ENCODE peak calls at places on chromosome 18, in nine cellular contexts. One of them, this sample, is unnamed.

GRCh38 chr18:23982154-23983071 is 32.1 kb upstream of the TTC39C start:
- DNase-seq in COR-L47: no peak
- DNase-seq in nephron progenitor cell: peak
- DNase-seq in HT-29: no peak
- DNase-seq in H1: no peak
- DNase-seq in caudate nucleus: no peak
- DNase-seq in NCI-H1092: no peak
- DNase-seq in AG08395: no peak
- DNase-seq in left colon: no peak
- DNase-seq in this sample: no peak

GRCh38 chr18:24802439-24802838 is 342.0 kb downstream of the HRH4 start:
- DNase-seq in COR-L47: no peak
- DNase-seq in nephron progenitor cell: no peak
- DNase-seq in HT-29: no peak
- DNase-seq in H1: no peak
- DNase-seq in caudate nucleus: no peak
- DNase-seq in NCI-H1092: no peak
- DNase-seq in AG08395: no peak
- DNase-seq in left colon: peak
- DNase-seq in this sample: no peak

GRCh38 chr18:4541588-4541987 is 86.5 kb upstream of the DLGAP1 start:
- DNase-seq in COR-L47: no peak
- DNase-seq in nephron progenitor cell: no peak
- DNase-seq in HT-29: no peak
- DNase-seq in H1: no peak
- DNase-seq in caudate nucleus: no peak
- DNase-seq in NCI-H1092: no peak
- DNase-seq in AG08395: no peak
- DNase-seq in left colon: no peak
- DNase-seq in this sample: no peak

GRCh38 chr18:57901819-57902600 is 98.9 kb upstream of the ATP8B1 start:
- DNase-seq in COR-L47: no peak
- DNase-seq in nephron progenitor cell: no peak
- DNase-seq in HT-29: peak
- DNase-seq in H1: no peak
- DNase-seq in caudate nucleus: no peak
- DNase-seq in NCI-H1092: no peak
- DNase-seq in AG08395: no peak
- DNase-seq in left colon: peak
- DNase-seq in this sample: no peak

GRCh38 chr18:33802955-33803354 is 224.9 kb downstream of the ASXL3 start:
- DNase-seq in COR-L47: peak
- DNase-seq in nephron progenitor cell: no peak
- DNase-seq in HT-29: peak
- DNase-seq in H1: no peak
- DNase-seq in caudate nucleus: no peak
- DNase-seq in NCI-H1092: peak
- DNase-seq in AG08395: no peak
- DNase-seq in left colon: peak
- DNase-seq in this sample: peak

GRCh38 chr18:55475467-55475866 is 112.5 kb downstream of the TCF4 start:
- DNase-seq in COR-L47: no peak
- DNase-seq in nephron progenitor cell: no peak
- DNase-seq in HT-29: no peak
- DNase-seq in H1: no peak
- DNase-seq in caudate nucleus: no peak
- DNase-seq in NCI-H1092: no peak
- DNase-seq in AG08395: no peak
- DNase-seq in left colon: no peak
- DNase-seq in this sample: no peak

GRCh38 chr18:49561377-49562193 is at the start of gene LIPG:
- DNase-seq in COR-L47: peak
- DNase-seq in nephron progenitor cell: peak
- DNase-seq in HT-29: peak
- DNase-seq in H1: peak
- DNase-seq in caudate nucleus: no peak
- DNase-seq in NCI-H1092: peak
- DNase-seq in AG08395: peak
- DNase-seq in left colon: peak
- DNase-seq in this sample: peak

GRCh38 chr18:5892772-5893431 is 2.4 kb downstream of the TMEM200C start:
- DNase-seq in COR-L47: no peak
- DNase-seq in nephron progenitor cell: no peak
- DNase-seq in HT-29: no peak
- DNase-seq in H1: no peak
- DNase-seq in caudate nucleus: no peak
- DNase-seq in NCI-H1092: no peak
- DNase-seq in AG08395: no peak
- DNase-seq in left colon: no peak
- DNase-seq in this sample: no peak

GRCh38 chr18:48131042-48131441 is 200.6 kb upstream of the SMAD2 start:
- DNase-seq in COR-L47: no peak
- DNase-seq in nephron progenitor cell: no peak
- DNase-seq in HT-29: no peak
- DNase-seq in H1: no peak
- DNase-seq in caudate nucleus: no peak
- DNase-seq in NCI-H1092: no peak
- DNase-seq in AG08395: no peak
- DNase-seq in left colon: no peak
- DNase-seq in this sample: no peak

GRCh38 chr18:8314123-8314522 is 295.1 kb upstream of the RAB12 start:
- DNase-seq in COR-L47: no peak
- DNase-seq in nephron progenitor cell: no peak
- DNase-seq in HT-29: no peak
- DNase-seq in H1: no peak
- DNase-seq in caudate nucleus: no peak
- DNase-seq in NCI-H1092: no peak
- DNase-seq in AG08395: peak
- DNase-seq in left colon: no peak
- DNase-seq in this sample: no peak

GRCh38 chr18:44733069-44733753 is 52.5 kb downstream of the SETBP1 start:
- DNase-seq in COR-L47: no peak
- DNase-seq in nephron progenitor cell: no peak
- DNase-seq in HT-29: no peak
- DNase-seq in H1: no peak
- DNase-seq in caudate nucleus: no peak
- DNase-seq in NCI-H1092: no peak
- DNase-seq in AG08395: peak
- DNase-seq in left colon: no peak
- DNase-seq in this sample: no peak

GRCh38 chr18:29004921-29005320 is 828.0 kb upstream of the CDH2 start:
- DNase-seq in COR-L47: no peak
- DNase-seq in nephron progenitor cell: no peak
- DNase-seq in HT-29: no peak
- DNase-seq in H1: no peak
- DNase-seq in caudate nucleus: no peak
- DNase-seq in NCI-H1092: no peak
- DNase-seq in AG08395: no peak
- DNase-seq in left colon: no peak
- DNase-seq in this sample: no peak

GRCh38 chr18:33440384-33441043 is at the start of gene CCDC178:
- DNase-seq in COR-L47: peak
- DNase-seq in nephron progenitor cell: peak
- DNase-seq in HT-29: no peak
- DNase-seq in H1: peak
- DNase-seq in caudate nucleus: no peak
- DNase-seq in NCI-H1092: peak
- DNase-seq in AG08395: no peak
- DNase-seq in left colon: peak
- DNase-seq in this sample: peak

GRCh38 chr18:58584219-58585127 is 44.4 kb downstream of the ALPK2 start:
- DNase-seq in COR-L47: no peak
- DNase-seq in nephron progenitor cell: no peak
- DNase-seq in HT-29: no peak
- DNase-seq in H1: peak
- DNase-seq in caudate nucleus: no peak
- DNase-seq in NCI-H1092: no peak
- DNase-seq in AG08395: peak
- DNase-seq in left colon: no peak
- DNase-seq in this sample: no peak

GRCh38 chr18:67845035-67845434 is 328.5 kb upstream of the DSEL start:
- DNase-seq in COR-L47: no peak
- DNase-seq in nephron progenitor cell: no peak
- DNase-seq in HT-29: peak
- DNase-seq in H1: no peak
- DNase-seq in caudate nucleus: no peak
- DNase-seq in NCI-H1092: no peak
- DNase-seq in AG08395: no peak
- DNase-seq in left colon: no peak
- DNase-seq in this sample: no peak

GRCh38 chr18:79250236-79250993 is 145.3 kb upstream of the NFATC1 start:
- DNase-seq in COR-L47: no peak
- DNase-seq in nephron progenitor cell: no peak
- DNase-seq in HT-29: no peak
- DNase-seq in H1: no peak
- DNase-seq in caudate nucleus: no peak
- DNase-seq in NCI-H1092: no peak
- DNase-seq in AG08395: no peak
- DNase-seq in left colon: no peak
- DNase-seq in this sample: no peak

GRCh38 chr18:29002747-29003146 is 825.8 kb upstream of the CDH2 start:
- DNase-seq in COR-L47: no peak
- DNase-seq in nephron progenitor cell: no peak
- DNase-seq in HT-29: no peak
- DNase-seq in H1: no peak
- DNase-seq in caudate nucleus: no peak
- DNase-seq in NCI-H1092: no peak
- DNase-seq in AG08395: no peak
- DNase-seq in left colon: no peak
- DNase-seq in this sample: no peak

GRCh38 chr18:13003466-13003896 is 12.3 kb downstream of the CEP192 start:
- DNase-seq in COR-L47: peak
- DNase-seq in nephron progenitor cell: peak
- DNase-seq in HT-29: peak
- DNase-seq in H1: peak
- DNase-seq in caudate nucleus: no peak
- DNase-seq in NCI-H1092: no peak
- DNase-seq in AG08395: peak
- DNase-seq in left colon: peak
- DNase-seq in this sample: peak

GRCh38 chr18:32707586-32707985 is 65.2 kb downstream of the KLHL14 start:
- DNase-seq in COR-L47: no peak
- DNase-seq in nephron progenitor cell: no peak
- DNase-seq in HT-29: no peak
- DNase-seq in H1: no peak
- DNase-seq in caudate nucleus: no peak
- DNase-seq in NCI-H1092: no peak
- DNase-seq in AG08395: no peak
- DNase-seq in left colon: no peak
- DNase-seq in this sample: no peak

GRCh38 chr18:48575301-48575657 is 36.4 kb downstream of the CTIF start:
- DNase-seq in COR-L47: peak
- DNase-seq in nephron progenitor cell: no peak
- DNase-seq in HT-29: no peak
- DNase-seq in H1: no peak
- DNase-seq in caudate nucleus: no peak
- DNase-seq in NCI-H1092: no peak
- DNase-seq in AG08395: no peak
- DNase-seq in left colon: no peak
- DNase-seq in this sample: no peak

GRCh38 chr18:11040823-11041712 is 108.3 kb downstream of the PIEZO2 start:
- DNase-seq in COR-L47: peak
- DNase-seq in nephron progenitor cell: peak
- DNase-seq in HT-29: peak
- DNase-seq in H1: no peak
- DNase-seq in caudate nucleus: peak
- DNase-seq in NCI-H1092: peak
- DNase-seq in AG08395: peak
- DNase-seq in left colon: peak
- DNase-seq in this sample: peak

GRCh38 chr18:48923746-48924580 is 26.8 kb downstream of the SMAD7 start:
- DNase-seq in COR-L47: no peak
- DNase-seq in nephron progenitor cell: no peak
- DNase-seq in HT-29: peak
- DNase-seq in H1: no peak
- DNase-seq in caudate nucleus: no peak
- DNase-seq in NCI-H1092: no peak
- DNase-seq in AG08395: peak
- DNase-seq in left colon: peak
- DNase-seq in this sample: no peak

GRCh38 chr18:68033466-68033865 is 516.9 kb upstream of the DSEL start:
- DNase-seq in COR-L47: no peak
- DNase-seq in nephron progenitor cell: no peak
- DNase-seq in HT-29: no peak
- DNase-seq in H1: no peak
- DNase-seq in caudate nucleus: no peak
- DNase-seq in NCI-H1092: no peak
- DNase-seq in AG08395: no peak
- DNase-seq in left colon: no peak
- DNase-seq in this sample: no peak

GRCh38 chr18:7830468-7830867 is 263.4 kb downstream of the PTPRM start:
- DNase-seq in COR-L47: no peak
- DNase-seq in nephron progenitor cell: no peak
- DNase-seq in HT-29: peak
- DNase-seq in H1: no peak
- DNase-seq in caudate nucleus: no peak
- DNase-seq in NCI-H1092: no peak
- DNase-seq in AG08395: no peak
- DNase-seq in left colon: no peak
- DNase-seq in this sample: no peak

GRCh38 chr18:58495634-58496033 is 133.3 kb downstream of the ALPK2 start:
- DNase-seq in COR-L47: no peak
- DNase-seq in nephron progenitor cell: no peak
- DNase-seq in HT-29: no peak
- DNase-seq in H1: no peak
- DNase-seq in caudate nucleus: no peak
- DNase-seq in NCI-H1092: no peak
- DNase-seq in AG08395: no peak
- DNase-seq in left colon: no peak
- DNase-seq in this sample: no peak

GRCh38 chr18:80245781-80246655 is 1.3 kb downstream of the PARD6G start:
- DNase-seq in COR-L47: peak
- DNase-seq in nephron progenitor cell: peak
- DNase-seq in HT-29: no peak
- DNase-seq in H1: no peak
- DNase-seq in caudate nucleus: no peak
- DNase-seq in NCI-H1092: no peak
- DNase-seq in AG08395: no peak
- DNase-seq in left colon: peak
- DNase-seq in this sample: peak

GRCh38 chr18:79643049-79643765 is 36.4 kb upstream of the CTDP1 start:
- DNase-seq in COR-L47: no peak
- DNase-seq in nephron progenitor cell: no peak
- DNase-seq in HT-29: no peak
- DNase-seq in H1: no peak
- DNase-seq in caudate nucleus: no peak
- DNase-seq in NCI-H1092: no peak
- DNase-seq in AG08395: no peak
- DNase-seq in left colon: no peak
- DNase-seq in this sample: no peak

GRCh38 chr18:48007955-48008701 is 77.7 kb upstream of the SMAD2 start:
- DNase-seq in COR-L47: peak
- DNase-seq in nephron progenitor cell: peak
- DNase-seq in HT-29: peak
- DNase-seq in H1: peak
- DNase-seq in caudate nucleus: no peak
- DNase-seq in NCI-H1092: peak
- DNase-seq in AG08395: peak
- DNase-seq in left colon: peak
- DNase-seq in this sample: peak

GRCh38 chr18:48905541-48905940 is 45.2 kb downstream of the SMAD7 start:
- DNase-seq in COR-L47: no peak
- DNase-seq in nephron progenitor cell: no peak
- DNase-seq in HT-29: no peak
- DNase-seq in H1: no peak
- DNase-seq in caudate nucleus: no peak
- DNase-seq in NCI-H1092: no peak
- DNase-seq in AG08395: no peak
- DNase-seq in left colon: no peak
- DNase-seq in this sample: no peak

GRCh38 chr18:42330296-42330695 is 375.3 kb downstream of the PIK3C3 start:
- DNase-seq in COR-L47: no peak
- DNase-seq in nephron progenitor cell: no peak
- DNase-seq in HT-29: no peak
- DNase-seq in H1: no peak
- DNase-seq in caudate nucleus: no peak
- DNase-seq in NCI-H1092: no peak
- DNase-seq in AG08395: no peak
- DNase-seq in left colon: no peak
- DNase-seq in this sample: no peak

This sample was measured in prostate gland.